ENCODE peak calls at places on chromosome 10, in four cellular contexts. M, Y, G and R are unnamed samples.

GRCh38 chr10:25405871-25406270 is 231.1 kb downstream of the GPR158 start:
- DNase-seq in M (no peak), Y (no peak), G (no peak), R (no peak)

GRCh38 chr10:1154531-1154930 is 98.3 kb downstream of the WDR37 start:
- DNase-seq in M (no peak), Y (no peak), G (no peak), R (no peak)

GRCh38 chr10:29691564-29692064 is 56.8 kb upstream of the SVIL start:
- DNase-seq in M (no peak), Y (peak; percentile 72), G (no peak), R (no peak)

GRCh38 chr10:120456626-120457430 is at the start of gene PLPP4:
- DNase-seq in M (no peak), Y (peak; percentile 29), G (no peak), R (no peak)

GRCh38 chr10:72616716-72617115 is 9.2 kb downstream of the MICU1 start:
- DNase-seq in M (no peak), Y (no peak), G (no peak), R (no peak)

GRCh38 chr10:32070645-32071044 is 14.4 kb upstream of the KIF5B start:
- DNase-seq in M (no peak), Y (no peak), G (no peak), R (no peak)

GRCh38 chr10:106500585-106501525 is 663.7 kb downstream of the SORCS1 start:
- DNase-seq in M (no peak), Y (no peak), G (no peak), R (no peak)

GRCh38 chr10:130751106-130751840 is 560.2 kb downstream of the TCERG1L start:
- DNase-seq in M (no peak), Y (no peak), G (no peak), R (no peak)